ENCODE peak calls at places on chromosomes 5 and 9, in seven cellular contexts. X is caudate nucleus, C is right cardiac atrium, H is NCI-H1092, O is GM04504, P is hepatic stellate cell, N is spleen. G is an unnamed sample.

GRCh38 chr9:69496803-69497450 is 171.9 kb downstream of the ENTREP1 start:
- DNase-seq in X (no peak), C (no peak), H (no peak), O (no peak), P (no peak), N (no peak), G (no peak)

GRCh38 chr9:19660019-19660418 is 128.8 kb downstream of the SLC24A2 start:
- DNase-seq in X (no peak), C (no peak), H (no peak), O (no peak), P (no peak), N (no peak), G (no peak)

GRCh38 chr5:136703706-136704105 is 338.4 kb upstream of the TRPC7 start:
- DNase-seq in X (no peak), C (no peak), H (no peak), O (no peak), P (no peak), N (no peak), G (no peak)

GRCh38 chr5:178553517-178553916 is 36.7 kb downstream of the COL23A1 start:
- DNase-seq in X (no peak), C (no peak), H (no peak), O (no peak), P (no peak), N (peak), G (no peak)

GRCh38 chr9:137385061-137385655 is 37.8 kb downstream of the EXD3 start:
- DNase-seq in X (no peak), C (peak), H (no peak), O (no peak), P (no peak), N (peak), G (peak)

GRCh38 chr9:9949948-9950347 is 662.9 kb downstream of the PTPRD start:
- DNase-seq in X (no peak), C (no peak), H (no peak), O (no peak), P (no peak), N (no peak), G (no peak)

GRCh38 chr5:179802207-179802883 is 4.3 kb downstream of the MGAT4B start:
- DNase-seq in X (no peak), C (peak), H (no peak), O (no peak), P (no peak), N (peak), G (no peak)

GRCh38 chr5:102959055-102959454 is 160.9 kb downstream of the GIN1 start:
- DNase-seq in X (no peak), C (no peak), H (no peak), O (peak), P (peak), N (no peak), G (no peak)

GRCh38 chr9:126722922-126723806 is 81.7 kb upstream of the ZBTB43 start:
- DNase-seq in X (peak), C (peak), H (no peak), O (no peak), P (no peak), N (peak), G (peak)

GRCh38 chr5:120532835-120533234 is 68.7 kb downstream of the PRR16 start:
- DNase-seq in X (no peak), C (no peak), H (no peak), O (no peak), P (no peak), N (no peak), G (no peak)

GRCh38 chr5:88882321-88883038 is 504 bp downstream of the MEF2C start:
- DNase-seq in X (no peak), C (no peak), H (no peak), O (no peak), P (no peak), N (no peak), G (no peak)

GRCh38 chr5:142826741-142827492 is 56.7 kb downstream of the ARHGAP26 start:
- DNase-seq in X (no peak), C (peak), H (no peak), O (peak), P (no peak), N (no peak), G (no peak)

GRCh38 chr5:66080664-66081063 is 63.4 kb upstream of the SREK1 start:
- DNase-seq in X (no peak), C (no peak), H (no peak), O (peak), P (no peak), N (no peak), G (no peak)

GRCh38 chr9:12954441-12954840 is 179.6 kb downstream of the LURAP1L start:
- DNase-seq in X (no peak), C (no peak), H (no peak), O (no peak), P (no peak), N (no peak), G (no peak)

GRCh38 chr9:101536351-101536750 is 2.7 kb downstream of the RNF20 start:
- DNase-seq in X (no peak), C (no peak), H (no peak), O (no peak), P (peak), N (no peak), G (no peak)

GRCh38 chr9:69932901-69933300 is 110.7 kb upstream of the MAMDC2 start:
- DNase-seq in X (no peak), C (no peak), H (no peak), O (no peak), P (no peak), N (no peak), G (no peak)

GRCh38 chr9:70615566-70616138 is 201.2 kb upstream of the KLF9 start:
- DNase-seq in X (no peak), C (no peak), H (no peak), O (no peak), P (no peak), N (no peak), G (no peak)

GRCh38 chr9:131836607-131837315 is 96.9 kb upstream of the RAPGEF1 start:
- DNase-seq in X (no peak), C (no peak), H (no peak), O (no peak), P (no peak), N (no peak), G (no peak)

GRCh38 chr9:119020730-119021333 is 348.4 kb downstream of the BRINP1 start:
- DNase-seq in X (no peak), C (no peak), H (no peak), O (no peak), P (no peak), N (no peak), G (no peak)

GRCh38 chr5:179373961-179374505 is 28.8 kb upstream of the ADAMTS2 start:
- DNase-seq in X (no peak), C (no peak), H (no peak), O (no peak), P (no peak), N (peak), G (no peak)

GRCh38 chr9:33415152-33416038 is 13.0 kb upstream of the AQP7 start:
- DNase-seq in X (no peak), C (peak), H (peak), O (no peak), P (peak), N (peak), G (peak)

GRCh38 chr9:98742325-98743280 is 33.9 kb upstream of the GABBR2 start:
- DNase-seq in X (no peak), C (no peak), H (no peak), O (no peak), P (peak), N (no peak), G (no peak)

GRCh38 chr5:7394889-7395431 is 978 bp upstream of the ADCY2 start:
- DNase-seq in X (no peak), C (peak), H (no peak), O (no peak), P (no peak), N (no peak), G (no peak)

GRCh38 chr5:31663519-31663918 is 24.6 kb downstream of the PDZD2 start:
- DNase-seq in X (no peak), C (peak), H (no peak), O (peak), P (no peak), N (no peak), G (peak)

GRCh38 chr5:147554285-147554817 is 44.5 kb upstream of the DPYSL3 start:
- DNase-seq in X (no peak), C (no peak), H (no peak), O (peak), P (peak), N (no peak), G (no peak)